ENCODE peak calls at places on chromosome 10, in seven cellular contexts. H, V, L, F, Q, Y and E are unnamed samples.
A peak's percentile ranks its signal among the peaks of the same experiment; 100 is the strongest.

GRCh38 chr10:122531935-122532334 is 28.6 kb upstream of the DMBT1 start:
- DNase-seq in V (no peak), F (no peak), L (no peak), Q (no peak), Y (no peak), H (no peak), E (no peak)

GRCh38 chr10:17348111-17349008 is 106.0 kb downstream of the ST8SIA6 start:
- DNase-seq in L (no peak), F (no peak), Y (peak; percentile 79), Q (no peak), V (no peak), H (no peak), E (no peak)

GRCh38 chr10:25820496-25821415 is 113.3 kb upstream of the MYO3A start:
- DNase-seq in Q (no peak), F (no peak), Y (no peak), L (no peak), V (no peak), H (no peak), E (no peak)

GRCh38 chr10:124917939-124918830 is 23.7 kb upstream of the ZRANB1 start:
- DNase-seq in V (no peak), Y (peak; percentile 29), Q (no peak), F (no peak), L (no peak), H (no peak), E (no peak)

GRCh38 chr10:58282615-58283014 is 13.7 kb downstream of the CISD1 start:
- DNase-seq in L (peak; percentile 51), F (no peak), V (no peak), Y (no peak), H (no peak), Q (no peak), E (no peak)

GRCh38 chr10:98248018-98248417 is 20.0 kb downstream of the LOXL4 start:
- DNase-seq in Q (no peak), H (no peak), Y (no peak), V (no peak), L (no peak), F (no peak), E (no peak)

GRCh38 chr10:74624501-74624900 is 201.9 kb upstream of the KAT6B start:
- DNase-seq in F (no peak), V (no peak), Q (no peak), Y (no peak), H (no peak), L (no peak), E (no peak)

GRCh38 chr10:75399461-75400162 is 2.0 kb downstream of the ZNF503 start:
- DNase-seq in H (no peak), V (peak; percentile 91), F (peak; percentile 19), L (peak; percentile 88), Y (peak; percentile 90), Q (no peak), E (peak; percentile 51)

GRCh38 chr10:49300140-49300974 is 1.4 kb downstream of the C10orf71 start:
- DNase-seq in V (no peak), H (no peak), Y (peak; percentile 50), L (peak; percentile 30), F (no peak), Q (no peak), E (no peak)